ENCODE peak calls at places on chromosome 9, in six cellular contexts. One of them, this sample, is unnamed.

GRCh38 chr9:14652729-14653377 is 40.4 kb downstream of the ZDHHC21 start:
- DNase-seq in stomach: no peak
- DNase-seq in osteoblast: peak
- DNase-seq in epithelial cell of esophagus: peak
- DNase-seq in tibial artery: no peak
- DNase-seq in skeletal muscle cell: no peak
- DNase-seq in this sample: no peak

GRCh38 chr9:12818431-12819000 is 43.7 kb downstream of the LURAP1L start:
- DNase-seq in stomach: no peak
- DNase-seq in osteoblast: peak
- DNase-seq in epithelial cell of esophagus: no peak
- DNase-seq in tibial artery: peak
- DNase-seq in skeletal muscle cell: no peak
- DNase-seq in this sample: peak

GRCh38 chr9:98881836-98882568 is 61.7 kb upstream of the COL15A1 start:
- DNase-seq in stomach: no peak
- DNase-seq in osteoblast: no peak
- DNase-seq in epithelial cell of esophagus: no peak
- DNase-seq in tibial artery: no peak
- DNase-seq in skeletal muscle cell: no peak
- DNase-seq in this sample: no peak

GRCh38 chr9:129143461-129143927 is 32.3 kb downstream of the PTPA start:
- DNase-seq in stomach: no peak
- DNase-seq in osteoblast: peak
- DNase-seq in epithelial cell of esophagus: no peak
- DNase-seq in tibial artery: peak
- DNase-seq in skeletal muscle cell: peak
- DNase-seq in this sample: peak

GRCh38 chr9:72396247-72397091 is 31.5 kb upstream of the ZFAND5 start:
- DNase-seq in stomach: no peak
- DNase-seq in osteoblast: no peak
- DNase-seq in epithelial cell of esophagus: peak
- DNase-seq in tibial artery: no peak
- DNase-seq in skeletal muscle cell: peak
- DNase-seq in this sample: no peak

GRCh38 chr9:70257512-70257911 is 1.3 kb upstream of the SMC5 start:
- DNase-seq in stomach: no peak
- DNase-seq in osteoblast: no peak
- DNase-seq in epithelial cell of esophagus: no peak
- DNase-seq in tibial artery: no peak
- DNase-seq in skeletal muscle cell: no peak
- DNase-seq in this sample: no peak

GRCh38 chr9:96157675-96158074 is 144.3 kb downstream of the HSD17B3 start:
- DNase-seq in stomach: no peak
- DNase-seq in osteoblast: no peak
- DNase-seq in epithelial cell of esophagus: no peak
- DNase-seq in tibial artery: no peak
- DNase-seq in skeletal muscle cell: no peak
- DNase-seq in this sample: no peak

GRCh38 chr9:137461663-137462395 is 2.7 kb upstream of the NSMF start:
- DNase-seq in stomach: peak
- DNase-seq in osteoblast: peak
- DNase-seq in epithelial cell of esophagus: peak
- DNase-seq in tibial artery: no peak
- DNase-seq in skeletal muscle cell: no peak
- DNase-seq in this sample: no peak

GRCh38 chr9:129712595-129713524 is 40.0 kb downstream of the PTGES start:
- DNase-seq in stomach: no peak
- DNase-seq in osteoblast: peak
- DNase-seq in epithelial cell of esophagus: no peak
- DNase-seq in tibial artery: no peak
- DNase-seq in skeletal muscle cell: peak
- DNase-seq in this sample: peak

GRCh38 chr9:95087659-95088242 is 229.8 kb downstream of the FANCC start:
- DNase-seq in stomach: peak
- DNase-seq in osteoblast: peak
- DNase-seq in epithelial cell of esophagus: peak
- DNase-seq in tibial artery: no peak
- DNase-seq in skeletal muscle cell: no peak
- DNase-seq in this sample: peak

GRCh38 chr9:107674252-107674936 is 184.8 kb upstream of the KLF4 start:
- DNase-seq in stomach: no peak
- DNase-seq in osteoblast: no peak
- DNase-seq in epithelial cell of esophagus: no peak
- DNase-seq in tibial artery: no peak
- DNase-seq in skeletal muscle cell: no peak
- DNase-seq in this sample: no peak

GRCh38 chr9:76323481-76323880 is 70.7 kb downstream of the RFK start:
- DNase-seq in stomach: no peak
- DNase-seq in osteoblast: no peak
- DNase-seq in epithelial cell of esophagus: no peak
- DNase-seq in tibial artery: no peak
- DNase-seq in skeletal muscle cell: no peak
- DNase-seq in this sample: no peak

GRCh38 chr9:129210125-129210524 is 32.1 kb upstream of the IER5L start:
- DNase-seq in stomach: no peak
- DNase-seq in osteoblast: no peak
- DNase-seq in epithelial cell of esophagus: no peak
- DNase-seq in tibial artery: no peak
- DNase-seq in skeletal muscle cell: no peak
- DNase-seq in this sample: no peak

GRCh38 chr9:87035868-87036267 is 88.6 kb upstream of the GAS1 start:
- DNase-seq in stomach: no peak
- DNase-seq in osteoblast: no peak
- DNase-seq in epithelial cell of esophagus: no peak
- DNase-seq in tibial artery: no peak
- DNase-seq in skeletal muscle cell: no peak
- DNase-seq in this sample: no peak

GRCh38 chr9:91564081-91564670 is 140.5 kb upstream of the NFIL3 start:
- DNase-seq in stomach: no peak
- DNase-seq in osteoblast: no peak
- DNase-seq in epithelial cell of esophagus: no peak
- DNase-seq in tibial artery: no peak
- DNase-seq in skeletal muscle cell: no peak
- DNase-seq in this sample: no peak

GRCh38 chr9:114387678-114388431 is at the start of gene AKNA:
- DNase-seq in stomach: peak
- DNase-seq in osteoblast: peak
- DNase-seq in epithelial cell of esophagus: peak
- DNase-seq in tibial artery: peak
- DNase-seq in skeletal muscle cell: peak
- DNase-seq in this sample: no peak
- H3K4me3 ChIP-seq in stomach: peak
- H3K4me3 ChIP-seq in osteoblast: peak
- H3K4me3 ChIP-seq in epithelial cell of esophagus: no peak
- H3K4me3 ChIP-seq in tibial artery: peak
- H3K4me3 ChIP-seq in skeletal muscle cell: peak
- H3K4me3 ChIP-seq in this sample: no peak

DNA sequence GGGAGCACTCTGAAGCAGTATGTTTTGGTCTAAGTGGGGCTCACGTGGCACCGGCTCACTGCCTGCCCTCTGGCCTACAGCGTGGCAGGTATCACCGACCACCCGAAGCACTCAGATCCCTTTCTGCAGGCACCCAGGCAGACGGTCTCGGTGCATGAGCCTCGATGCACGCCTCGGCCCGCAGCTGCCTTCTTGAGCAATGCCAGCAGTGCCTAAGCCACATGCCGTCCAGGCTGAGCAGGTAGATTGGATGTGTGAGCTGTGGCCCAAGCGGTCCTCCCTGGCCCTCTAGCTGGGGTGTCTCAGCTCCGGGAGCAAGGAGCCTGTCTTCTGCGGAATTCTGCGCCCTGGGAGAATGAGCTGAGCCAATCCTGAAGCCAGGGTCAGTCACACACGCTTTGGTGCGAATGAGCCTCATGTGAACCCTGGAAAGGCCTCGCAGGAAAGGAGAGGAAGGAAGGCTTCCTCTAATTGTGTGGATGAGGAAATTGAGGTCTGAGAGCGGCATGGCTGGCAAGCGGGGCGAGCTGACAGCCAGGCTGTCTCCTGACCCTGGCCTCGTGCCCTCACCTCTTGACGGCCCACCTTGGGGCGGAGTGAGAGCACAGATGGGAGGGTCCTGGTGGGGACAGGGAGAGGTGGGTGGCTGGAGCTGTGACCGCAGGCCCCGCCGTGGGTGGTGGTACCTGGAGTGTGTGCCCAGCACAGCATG is 14.4 kb downstream of the RXRA start:
- DNase-seq in stomach: no peak
- DNase-seq in osteoblast: no peak
- DNase-seq in epithelial cell of esophagus: no peak
- DNase-seq in tibial artery: peak
- DNase-seq in skeletal muscle cell: no peak
- DNase-seq in this sample: no peak
- H3K4me3 ChIP-seq in stomach: no peak
- H3K4me3 ChIP-seq in osteoblast: no peak
- H3K4me3 ChIP-seq in epithelial cell of esophagus: no peak
- H3K4me3 ChIP-seq in tibial artery: no peak
- H3K4me3 ChIP-seq in skeletal muscle cell: no peak
- H3K4me3 ChIP-seq in this sample: no peak

DNA sequence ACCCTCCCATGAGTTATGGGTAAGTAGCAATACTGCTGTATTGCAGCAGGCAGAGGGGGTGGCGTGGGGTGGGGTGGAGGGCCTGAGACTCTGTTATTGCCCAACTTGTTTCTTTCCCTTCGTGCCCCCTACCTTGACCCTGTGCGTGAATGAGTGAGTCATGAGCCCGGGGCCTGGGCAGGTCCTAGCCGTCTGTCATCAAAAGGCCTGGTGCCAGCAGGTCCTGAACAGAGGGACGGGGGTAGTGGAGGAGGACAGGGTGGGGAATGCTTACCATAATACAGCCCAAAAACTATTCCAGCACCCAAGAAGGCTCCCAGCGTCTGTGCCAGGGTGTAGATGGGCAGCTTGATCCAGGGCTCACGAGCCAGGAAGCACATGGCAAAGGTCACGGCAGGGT is 4.3 kb downstream of the AQP3 start:
- DNase-seq in stomach: no peak
- DNase-seq in osteoblast: peak
- DNase-seq in epithelial cell of esophagus: peak
- DNase-seq in tibial artery: no peak
- DNase-seq in skeletal muscle cell: no peak
- DNase-seq in this sample: peak
- H3K4me3 ChIP-seq in stomach: no peak
- H3K4me3 ChIP-seq in osteoblast: no peak
- H3K4me3 ChIP-seq in epithelial cell of esophagus: peak
- H3K4me3 ChIP-seq in tibial artery: no peak
- H3K4me3 ChIP-seq in skeletal muscle cell: no peak
- H3K4me3 ChIP-seq in this sample: no peak

GRCh38 chr9:1982074-1982473 is 33.1 kb upstream of the SMARCA2 start:
- DNase-seq in stomach: no peak
- DNase-seq in osteoblast: no peak
- DNase-seq in epithelial cell of esophagus: no peak
- DNase-seq in tibial artery: no peak
- DNase-seq in skeletal muscle cell: no peak
- DNase-seq in this sample: no peak

GRCh38 chr9:1979815-1980367 is 35.3 kb upstream of the SMARCA2 start:
- DNase-seq in stomach: no peak
- DNase-seq in osteoblast: no peak
- DNase-seq in epithelial cell of esophagus: peak
- DNase-seq in tibial artery: no peak
- DNase-seq in skeletal muscle cell: peak
- DNase-seq in this sample: peak

GRCh38 chr9:1978941-1979340 is 36.2 kb upstream of the SMARCA2 start:
- DNase-seq in stomach: no peak
- DNase-seq in osteoblast: no peak
- DNase-seq in epithelial cell of esophagus: peak
- DNase-seq in tibial artery: no peak
- DNase-seq in skeletal muscle cell: peak
- DNase-seq in this sample: peak

GRCh38 chr9:1977026-1977425 is 38.1 kb upstream of the SMARCA2 start:
- DNase-seq in stomach: no peak
- DNase-seq in osteoblast: no peak
- DNase-seq in epithelial cell of esophagus: peak
- DNase-seq in tibial artery: no peak
- DNase-seq in skeletal muscle cell: no peak
- DNase-seq in this sample: no peak

DNA sequence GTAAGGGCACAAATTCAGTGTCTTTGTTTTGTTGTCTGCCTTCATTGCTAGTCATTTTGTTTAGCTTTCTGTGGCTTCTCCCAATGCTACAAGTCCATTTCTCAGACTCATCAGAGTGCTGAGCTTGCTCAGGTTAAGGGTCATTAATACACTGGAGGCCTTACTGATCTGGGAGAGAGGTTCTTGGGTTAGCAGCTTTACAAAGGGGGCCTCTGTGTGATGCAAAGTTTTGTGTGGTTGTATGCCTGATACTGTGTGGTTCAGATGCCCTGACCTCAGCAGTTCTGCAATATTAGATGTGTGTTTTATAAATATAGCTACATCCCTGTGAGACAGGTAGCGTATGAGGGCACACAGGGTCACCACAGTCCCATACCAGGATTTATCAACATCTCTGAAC is 34.8 kb upstream of the SMARCA2 start:
- DNase-seq in stomach: no peak
- DNase-seq in osteoblast: no peak
- DNase-seq in epithelial cell of esophagus: no peak
- DNase-seq in tibial artery: no peak
- DNase-seq in skeletal muscle cell: no peak
- DNase-seq in this sample: no peak
- H3K4me3 ChIP-seq in stomach: no peak
- H3K4me3 ChIP-seq in osteoblast: no peak
- H3K4me3 ChIP-seq in epithelial cell of esophagus: no peak
- H3K4me3 ChIP-seq in tibial artery: no peak
- H3K4me3 ChIP-seq in skeletal muscle cell: no peak
- H3K4me3 ChIP-seq in this sample: peak

GRCh38 chr9:127771570-127772189 is 6.8 kb downstream of the SH2D3C start:
- DNase-seq in stomach: no peak
- DNase-seq in osteoblast: peak
- DNase-seq in epithelial cell of esophagus: no peak
- DNase-seq in tibial artery: no peak
- DNase-seq in skeletal muscle cell: no peak
- DNase-seq in this sample: no peak
- H3K4me3 ChIP-seq in stomach: peak
- H3K4me3 ChIP-seq in osteoblast: peak
- H3K4me3 ChIP-seq in epithelial cell of esophagus: peak
- H3K4me3 ChIP-seq in tibial artery: peak
- H3K4me3 ChIP-seq in skeletal muscle cell: peak
- H3K4me3 ChIP-seq in this sample: peak

DNA sequence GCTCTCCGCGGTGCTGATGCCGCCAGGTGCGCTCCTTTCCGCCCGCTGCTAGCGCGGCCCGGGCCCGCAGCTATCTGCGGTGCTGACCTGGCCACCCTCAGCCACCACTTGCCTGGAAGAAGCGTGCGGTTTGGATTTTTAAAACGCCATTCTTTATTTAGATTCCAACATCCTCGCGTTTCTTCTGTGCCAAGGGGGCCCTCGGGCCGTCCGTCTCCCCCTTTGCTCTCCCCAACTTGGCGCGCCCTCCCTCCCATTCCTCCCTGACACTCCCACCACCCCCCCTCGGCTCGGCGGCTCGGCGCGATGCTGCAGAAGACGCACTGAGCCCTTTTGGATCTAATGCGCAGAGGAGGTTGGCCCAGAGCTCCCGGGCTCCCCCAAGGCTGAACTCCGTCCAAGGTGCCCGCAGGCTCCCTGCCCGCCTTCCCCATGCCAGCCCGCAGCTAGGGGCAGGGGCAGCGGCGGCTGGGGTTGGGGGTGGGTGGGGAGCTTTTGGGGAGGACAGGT is at the start of gene BARHL1:
- DNase-seq in stomach: no peak
- DNase-seq in osteoblast: no peak
- DNase-seq in epithelial cell of esophagus: no peak
- DNase-seq in tibial artery: no peak
- DNase-seq in skeletal muscle cell: no peak
- DNase-seq in this sample: no peak
- H3K4me3 ChIP-seq in stomach: peak
- H3K4me3 ChIP-seq in osteoblast: peak
- H3K4me3 ChIP-seq in epithelial cell of esophagus: no peak
- H3K4me3 ChIP-seq in tibial artery: no peak
- H3K4me3 ChIP-seq in skeletal muscle cell: peak
- H3K4me3 ChIP-seq in this sample: no peak

GRCh38 chr9:135990468-135991429 is 29.6 kb upstream of the UBAC1 start:
- DNase-seq in stomach: peak
- DNase-seq in osteoblast: no peak
- DNase-seq in epithelial cell of esophagus: peak
- DNase-seq in tibial artery: no peak
- DNase-seq in skeletal muscle cell: no peak
- DNase-seq in this sample: peak
- H3K4me3 ChIP-seq in stomach: no peak
- H3K4me3 ChIP-seq in osteoblast: no peak
- H3K4me3 ChIP-seq in epithelial cell of esophagus: no peak
- H3K4me3 ChIP-seq in tibial artery: no peak
- H3K4me3 ChIP-seq in skeletal muscle cell: no peak
- H3K4me3 ChIP-seq in this sample: no peak

This sample was measured in MG63.